ENCODE peak calls at places on chromosomes 2 and 18, in six cellular contexts. H is kidney epithelial cell, E is IMR-90, G is GM23248, Y is heart left ventricle, K is lower lobe of right lung. F is an unnamed sample. For H3K36me3, the result is how much of the 10 kb centered on the place peaks cover.

GRCh38 chr2:138275881-138276280 is 225.7 kb upstream of the SPOPL start:
- DNase-seq in H (peak), E (peak), G (peak), Y (no peak), K (no peak), F (no peak)

GRCh38 chr2:231985823-231986261 is 24.3 kb downstream of the DIS3L2 start:
- DNase-seq in H (no peak), E (no peak), G (no peak), Y (no peak), K (no peak), F (no peak)

GRCh38 chr2:8229546-8229986 is 452.3 kb upstream of the ID2 start:
- DNase-seq in H (peak), E (peak), G (peak), Y (peak), K (peak), F (peak)

GRCh38 chr2:177021686-177022085 is 190.9 kb upstream of the HNRNPA3 start:
- DNase-seq in H (no peak), E (no peak), G (no peak), Y (no peak), K (no peak), F (no peak)

GRCh38 chr2:16861154-16861929 is 195.7 kb upstream of the CYRIA start:
- DNase-seq in H (peak), E (no peak), G (peak), Y (no peak), K (no peak), F (no peak)

GRCh38 chr18:76932026-76932819 is 109.9 kb downstream of the ZNF236 start:
- DNase-seq in H (no peak), E (peak), G (peak), Y (no peak), K (no peak), F (no peak)

GRCh38 chr18:58507881-58508280 is 121.0 kb downstream of the ALPK2 start:
- DNase-seq in H (no peak), E (no peak), G (no peak), Y (no peak), K (no peak), F (no peak)

GRCh38 chr2:128406629-128407252 is 88.1 kb upstream of the HS6ST1 start:
- DNase-seq in H (no peak), E (no peak), G (no peak), Y (peak), K (no peak), F (no peak)

GRCh38 chr18:77249583-77250500 is at the start of gene GALR1:
- DNase-seq in H (no peak), E (no peak), G (peak), Y (no peak), K (no peak), F (no peak)

GRCh38 chr2:144449028-144449406 is 70.9 kb downstream of the ZEB2 start:
- DNase-seq in H (no peak), E (no peak), G (peak), Y (no peak), K (no peak), F (no peak)

GRCh38 chr2:15307526-15307925 is 253.6 kb downstream of the NBAS start:
- DNase-seq in H (no peak), E (no peak), G (peak), Y (no peak), K (no peak), F (no peak)

GRCh38 chr2:146734042-146734715 is 1110.7 kb upstream of the ACVR2A start:
- DNase-seq in H (no peak), E (peak), G (peak), Y (no peak), K (no peak), F (no peak)

GRCh38 chr2:2812117-2812516 is 481.0 kb upstream of the MYT1L start:
- DNase-seq in H (no peak), E (no peak), G (no peak), Y (no peak), K (no peak), F (no peak)

GRCh38 chr2:73037947-73038585 is 33.4 kb downstream of the SFXN5 start:
- DNase-seq in H (no peak), E (no peak), G (no peak), Y (no peak), K (no peak), F (no peak)

GRCh38 chr2:25806941-25807340 is 71.3 kb downstream of the ASXL2 start:
- DNase-seq in H (no peak), E (no peak), G (peak), Y (no peak), K (no peak), F (no peak)

GRCh38 chr2:241546771-241547498 is 11.6 kb upstream of the BOK start:
- DNase-seq in H (peak), E (peak), G (peak), Y (no peak), K (no peak), F (peak)

GRCh38 chr18:22517356-22517755 is 99.6 kb upstream of the CTAGE1 start:
- DNase-seq in H (no peak), E (no peak), G (no peak), Y (no peak), K (no peak), F (no peak)

GRCh38 chr2:234444888-234445287 is 52.0 kb downstream of the ARL4C start:
- DNase-seq in H (peak), E (peak), G (peak), Y (peak), K (no peak), F (no peak)

GRCh38 chr2:101868525-101868924 is 123.2 kb upstream of the IL1R2 start:
- DNase-seq in H (no peak), E (no peak), G (no peak), Y (no peak), K (no peak), F (no peak)

GRCh38 chr2:101863534-101863933 is 128.2 kb upstream of the IL1R2 start:
- DNase-seq in H (no peak), E (no peak), G (no peak), Y (no peak), K (no peak), F (no peak)

GRCh38 chr2:101860782-101861181 is 131.0 kb upstream of the IL1R2 start:
- DNase-seq in H (no peak), E (no peak), G (no peak), Y (no peak), K (no peak), F (no peak)

GRCh38 chr2:101861382-101861781 is 130.4 kb upstream of the IL1R2 start:
- DNase-seq in H (no peak), E (no peak), G (no peak), Y (no peak), K (no peak), F (no peak)

DNA sequence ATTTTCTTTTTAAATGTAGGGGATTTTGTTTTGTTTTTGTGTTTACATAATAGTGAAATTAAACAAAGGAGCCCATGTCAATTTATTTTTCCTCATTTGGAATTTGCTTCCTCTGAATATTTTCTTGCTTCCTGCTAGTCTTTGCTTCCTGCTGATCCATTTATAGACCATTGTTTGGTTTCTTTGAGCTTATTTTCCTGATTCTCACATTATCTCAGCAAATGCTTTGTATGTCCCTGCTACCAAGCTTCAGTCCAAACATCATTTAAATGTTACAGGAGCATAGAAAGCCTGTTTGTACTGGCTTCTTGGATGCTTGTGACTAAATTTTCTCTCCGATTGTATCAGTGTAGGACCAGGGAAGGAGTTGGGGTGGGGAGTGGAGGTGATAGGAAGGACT is 127.3 kb upstream of the IL1R2 start:
- DNase-seq in H (no peak), E (no peak), G (no peak), Y (no peak), K (no peak), F (no peak)
- H3K36me3 ChIP-seq in H (under half), E (half or more), G (half or more), Y (half or more), K (half or more), F (half or more)

GRCh38 chr2:99492721-99493120 is 2.9 kb upstream of the REV1 start:
- DNase-seq in H (no peak), E (no peak), G (no peak), Y (no peak), K (no peak), F (no peak)
- H3K4me3 ChIP-seq in H (no peak), E (no peak), G (no peak), Y (no peak), K (no peak), F (no peak)

DNA sequence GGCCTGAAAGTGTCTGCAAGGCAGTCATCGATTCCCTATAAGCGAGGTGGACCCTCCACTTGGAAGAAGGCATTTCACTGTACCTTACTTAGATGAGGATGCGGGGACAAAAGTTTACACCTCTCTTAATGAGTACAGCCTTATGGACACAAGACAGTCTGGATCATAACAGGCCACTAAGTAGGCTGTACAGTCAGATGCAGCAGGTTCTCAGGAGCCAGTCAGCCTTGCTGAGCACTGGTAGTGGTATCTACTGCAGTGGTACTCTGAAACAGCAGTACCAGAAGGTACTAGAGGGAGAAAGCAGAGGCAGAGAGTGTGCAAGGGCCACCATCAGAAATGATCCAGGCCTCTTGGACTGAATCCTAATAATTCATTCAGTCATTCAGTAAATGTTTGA is 77.6 kb downstream of the KCMF1 start:
- DNase-seq in H (no peak), E (no peak), G (no peak), Y (no peak), K (no peak), F (no peak)
- H3K36me3 ChIP-seq in H (under half), E (under half), G (half or more), Y (half or more), K (half or more), F (under half)

DNA sequence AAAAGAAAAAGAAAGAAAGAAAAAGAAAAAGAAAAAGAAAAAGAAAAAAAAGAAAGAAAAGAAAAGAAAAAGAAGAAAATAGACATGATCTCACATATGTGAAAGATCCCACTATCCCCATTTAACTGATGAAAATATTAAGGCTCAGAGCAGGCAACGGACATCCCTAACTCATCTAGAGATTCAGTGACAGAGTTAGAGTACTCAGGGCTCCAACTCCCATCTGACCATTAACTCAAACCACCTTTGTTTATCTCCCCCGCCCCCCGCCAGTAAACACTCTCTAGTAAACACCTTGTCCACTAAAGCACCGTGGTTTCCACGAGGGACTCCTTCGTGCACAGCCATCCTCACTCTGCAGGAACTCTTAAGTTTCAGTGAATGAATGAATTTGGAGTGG is 142.9 kb downstream of the TGIF1 start:
- DNase-seq in H (no peak), E (no peak), G (no peak), Y (no peak), K (no peak), F (no peak)
- H3K4me3 ChIP-seq in H (no peak), E (no peak), G (peak), Y (no peak), K (no peak), F (no peak)

GRCh38 chr18:2444201-2444875 is 127.0 kb downstream of the METTL4 start:
- DNase-seq in H (no peak), E (no peak), G (no peak), Y (no peak), K (no peak), F (no peak)

GRCh38 chr18:2441544-2441943 is 129.8 kb downstream of the METTL4 start:
- DNase-seq in H (no peak), E (peak), G (peak), Y (no peak), K (no peak), F (no peak)

GRCh38 chr18:2442726-2443275 is 128.5 kb downstream of the METTL4 start:
- DNase-seq in H (peak), E (peak), G (peak), Y (no peak), K (no peak), F (no peak)

GRCh38 chr18:2442006-2442405 is 129.3 kb downstream of the METTL4 start:
- DNase-seq in H (no peak), E (no peak), G (no peak), Y (no peak), K (no peak), F (no peak)
- H3K36me3 ChIP-seq in H (under half), E (under half), G (under half), Y (under half), K (under half), F (under half)

GRCh38 chr2:235765181-235765820 is 271.5 kb downstream of the AGAP1 start:
- DNase-seq in H (peak), E (peak), G (peak), Y (no peak), K (no peak), F (no peak)
- H3K4me3 ChIP-seq in H (no peak), E (no peak), G (peak), Y (no peak), K (no peak), F (no peak)

GRCh38 chr2:237653791-237654558 is 26.6 kb downstream of the LRRFIP1 start:
- DNase-seq in H (no peak), E (no peak), G (no peak), Y (no peak), K (no peak), F (no peak)
- H3K36me3 ChIP-seq in H (under half), E (under half), G (under half), Y (under half), K (under half), F (under half)

GRCh38 chr2:190863946-190864345 is 16.7 kb upstream of the GLS start:
- DNase-seq in H (no peak), E (no peak), G (peak), Y (no peak), K (peak), F (peak)

GRCh38 chr2:190864375-190864774 is 16.2 kb upstream of the GLS start:
- DNase-seq in H (no peak), E (peak), G (peak), Y (no peak), K (no peak), F (no peak)

GRCh38 chr2:190860985-190861721 is 19.5 kb upstream of the GLS start:
- DNase-seq in H (no peak), E (peak), G (peak), Y (no peak), K (no peak), F (no peak)

GRCh38 chr2:190862067-190862466 is 18.6 kb upstream of the GLS start:
- DNase-seq in H (no peak), E (no peak), G (no peak), Y (no peak), K (no peak), F (no peak)

GRCh38 chr2:190862591-190862991 is 18.0 kb upstream of the GLS start:
- DNase-seq in H (no peak), E (peak), G (peak), Y (no peak), K (no peak), F (no peak)
- H3K4me3 ChIP-seq in H (no peak), E (no peak), G (no peak), Y (no peak), K (no peak), F (no peak)

GRCh38 chr2:30060562-30060961 is 86.2 kb upstream of the YPEL5 start:
- DNase-seq in H (no peak), E (no peak), G (no peak), Y (no peak), K (no peak), F (no peak)
- H3K36me3 ChIP-seq in H (under half), E (under half), G (under half), Y (under half), K (under half), F (under half)

DNA sequence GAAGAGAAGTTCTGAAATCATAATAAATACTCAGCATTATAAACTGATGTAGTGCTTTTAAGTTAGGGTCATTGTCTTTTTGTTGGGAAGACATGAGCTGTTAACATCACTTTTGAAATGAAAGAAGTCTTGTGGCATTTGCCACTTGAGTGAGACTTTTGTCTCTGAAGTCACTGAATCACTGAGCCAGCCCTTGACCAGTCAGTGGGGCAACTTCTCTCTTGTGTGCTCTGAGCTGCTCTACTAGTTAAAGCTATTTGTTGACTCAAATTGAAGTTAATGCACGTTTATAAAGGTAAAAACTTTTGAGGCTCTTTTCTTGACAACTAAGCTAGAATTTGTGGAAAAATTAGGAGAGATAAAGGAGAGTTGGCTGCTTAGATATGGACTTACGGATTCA is 6.7 kb downstream of the WDR43 start:
- DNase-seq in H (no peak), E (no peak), G (peak), Y (no peak), K (no peak), F (no peak)
- H3K4me3 ChIP-seq in H (no peak), E (no peak), G (no peak), Y (no peak), K (no peak), F (no peak)